ENCODE peak calls at places on chromosomes 13 and 19, in ten cellular contexts. A is A673; B is heart right ventricle; K is thoracic aorta; D is IMR-90; Q is A549; C is endodermal cell; E is heart left ventricle; X is CD8-positive, alpha-beta T cell; W is fibroblast of pulmonary artery. J is an unnamed sample.

GRCh38 chr19:44658069-44658727 is 13.1 kb upstream of the CEACAM19 start:
- DNase-seq in X (no peak), W (no peak), A (peak), B (no peak), Q (peak), D (no peak), E (no peak), C (no peak), K (no peak), J (no peak)

GRCh38 chr13:26914624-26915023 is 154.0 kb upstream of the GPR12 start:
- DNase-seq in E (no peak), K (no peak), A (peak), C (peak), Q (no peak), B (no peak), W (no peak), X (no peak), D (no peak), J (peak)

GRCh38 chr19:7868326-7868670 is 5.9 kb downstream of the PRR36 start:
- DNase-seq in Q (peak), K (no peak), E (no peak), B (no peak), D (no peak), A (no peak), X (no peak), C (no peak), W (no peak), J (no peak)

GRCh38 chr19:35229601-35230000 is 1.1 kb upstream of the FAM187B start:
- DNase-seq in K (no peak), B (no peak), E (no peak), X (no peak), Q (no peak), C (no peak), W (no peak), A (no peak), D (no peak), J (no peak)

GRCh38 chr19:15180451-15181390 is 20.1 kb downstream of the NOTCH3 start:
- DNase-seq in E (no peak), K (no peak), Q (no peak), C (peak), A (peak), D (no peak), W (no peak), X (no peak), B (peak), J (no peak)

GRCh38 chr19:58059003-58059671 is at the start of gene ZNF135:
- DNase-seq in W (peak), X (peak), B (peak), D (peak), A (peak), C (peak), K (peak), Q (no peak), E (peak), J (no peak)

GRCh38 chr13:48590141-48590863 is 57.4 kb upstream of the RCBTB2 start:
- DNase-seq in K (no peak), X (no peak), A (no peak), W (no peak), Q (no peak), E (no peak), B (no peak), C (no peak), D (no peak), J (no peak)

GRCh38 chr19:50679177-50680125 is 30.2 kb downstream of the C19orf81 start:
- DNase-seq in D (peak), K (no peak), B (peak), Q (peak), A (peak), C (peak), X (peak), W (peak), E (peak), J (peak)

GRCh38 chr19:10268077-10268476 is 2.8 kb upstream of the ICAM1 start:
- DNase-seq in X (no peak), W (no peak), D (no peak), K (no peak), E (no peak), B (no peak), Q (no peak), C (no peak), A (no peak), J (no peak)

GRCh38 chr13:36552334-36552733 is 120.0 kb downstream of the CCNA1 start:
- DNase-seq in B (no peak), E (no peak), A (no peak), C (no peak), D (no peak), K (no peak), W (no peak), X (no peak), Q (no peak), J (no peak)

GRCh38 chr13:46866150-46866549 is 30.7 kb downstream of the HTR2A start:
- DNase-seq in W (peak), K (no peak), D (peak), E (no peak), C (peak), A (peak), B (no peak), X (no peak), Q (peak), J (peak)

GRCh38 chr19:10293637-10294367 is 4.0 kb downstream of the ICAM5 start:
- DNase-seq in C (no peak), K (no peak), D (no peak), X (no peak), A (no peak), E (no peak), B (no peak), Q (no peak), W (no peak), J (no peak)

GRCh38 chr13:40993987-40994386 is 25.1 kb downstream of the ELF1 start:
- DNase-seq in B (no peak), X (no peak), W (no peak), A (no peak), D (no peak), C (peak), K (no peak), E (no peak), Q (no peak), J (no peak)

GRCh38 chr19:55482128-55482961 is 2.6 kb upstream of the NAT14 start:
- DNase-seq in A (no peak), D (no peak), W (no peak), K (no peak), B (no peak), X (no peak), Q (no peak), E (no peak), C (peak), J (no peak)

GRCh38 chr19:48680436-48681126 is 7.8 kb upstream of the NTN5 start:
- DNase-seq in D (no peak), A (no peak), Q (no peak), W (no peak), C (no peak), K (no peak), B (no peak), X (no peak), E (no peak), J (no peak)

GRCh38 chr13:80655778-80656518 is 315.0 kb upstream of the SPRY2 start:
- DNase-seq in K (no peak), X (no peak), W (no peak), C (peak), E (no peak), A (no peak), B (no peak), D (no peak), Q (no peak), J (no peak)

GRCh38 chr13:111225184-111225583 is 95.3 kb upstream of the TEX29 start:
- DNase-seq in D (no peak), Q (no peak), X (no peak), W (no peak), E (no peak), K (no peak), C (no peak), A (no peak), B (no peak), J (no peak)

GRCh38 chr19:14122924-14123323 is 5.4 kb upstream of the PRKACA start:
- DNase-seq in Q (no peak), A (no peak), C (no peak), B (no peak), W (no peak), K (no peak), D (no peak), E (no peak), X (no peak), J (no peak)

GRCh38 chr13:48188640-48189039 is 44.4 kb upstream of the ITM2B start:
- DNase-seq in E (no peak), B (no peak), A (no peak), Q (no peak), W (no peak), C (no peak), X (no peak), D (no peak), K (no peak), J (no peak)

GRCh38 chr13:42760949-42761348 is 20.4 kb upstream of the FAM216B start:
- DNase-seq in E (no peak), X (no peak), D (peak), A (no peak), B (no peak), K (no peak), W (peak), C (no peak), Q (no peak), J (no peak)

GRCh38 chr19:54959840-54960239 is 6.3 kb upstream of the NLRP2 start:
- DNase-seq in C (no peak), D (no peak), W (no peak), B (no peak), A (no peak), X (no peak), Q (no peak), E (no peak), K (no peak), J (no peak)

GRCh38 chr13:29429496-29429895 is 166.0 kb downstream of the SLC7A1 start:
- DNase-seq in B (no peak), E (no peak), D (no peak), A (peak), W (no peak), Q (no peak), C (no peak), X (no peak), K (no peak), J (no peak)

GRCh38 chr19:44686896-44687295 is 12.1 kb upstream of the CEACAM16 start:
- DNase-seq in X (no peak), K (no peak), E (no peak), A (no peak), W (no peak), D (no peak), Q (no peak), B (no peak), C (no peak), J (no peak)

GRCh38 chr13:43830481-43830873 is 43.7 kb upstream of the ENOX1 start:
- DNase-seq in B (no peak), D (peak), A (no peak), C (no peak), Q (peak), K (no peak), W (peak), X (no peak), E (no peak), J (no peak)

GRCh38 chr13:75550159-75550567 is 572 bp downstream of the UCHL3 start:
- DNase-seq in A (peak), B (peak), E (no peak), K (peak), Q (peak), X (no peak), C (no peak), W (peak), D (peak), J (peak)

GRCh38 chr13:48542581-48543341 is 9.9 kb upstream of the RCBTB2 start:
- DNase-seq in A (peak), C (peak), E (peak), B (peak), K (no peak), W (peak), X (no peak), Q (no peak), D (peak), J (no peak)

GRCh38 chr13:114097504-114097892 is 34.9 kb downstream of the RASA3 start:
- DNase-seq in W (no peak), C (no peak), A (no peak), D (no peak), Q (no peak), B (no peak), K (no peak), E (peak), X (no peak), J (no peak)

GRCh38 chr13:84985860-84986259 is 813.4 kb downstream of the SLITRK6 start:
- DNase-seq in C (no peak), B (no peak), K (no peak), D (no peak), E (no peak), X (no peak), Q (peak), A (peak), W (no peak), J (no peak)

GRCh38 chr13:81779896-81780295 is 1439.0 kb upstream of the SPRY2 start:
- DNase-seq in W (no peak), C (no peak), D (no peak), Q (no peak), X (no peak), K (no peak), B (no peak), E (no peak), A (no peak), J (no peak)

GRCh38 chr13:111336666-111337065 is 16.2 kb downstream of the TEX29 start:
- DNase-seq in A (no peak), E (no peak), B (no peak), C (no peak), W (peak), D (peak), Q (no peak), X (no peak), K (no peak), J (no peak)

GRCh38 chr19:37303591-37304171 is 67.2 kb upstream of the ZNF527 start:
- DNase-seq in B (no peak), A (no peak), C (no peak), X (no peak), W (no peak), E (no peak), Q (no peak), K (no peak), D (no peak), J (no peak)

GRCh38 chr19:39246951-39247669 is 1.5 kb downstream of the IFNL4 start:
- DNase-seq in Q (no peak), D (no peak), K (no peak), C (peak), B (peak), X (no peak), A (peak), W (no peak), E (no peak), J (no peak)

GRCh38 chr19:22882797-22883196 is 50.7 kb downstream of the ZNF723 start:
- DNase-seq in B (peak), D (peak), W (peak), X (no peak), C (no peak), Q (peak), K (no peak), E (no peak), A (peak), J (peak)

GRCh38 chr13:77696863-77697207 is 652 bp upstream of the SLAIN1 start:
- DNase-seq in C (no peak), Q (no peak), B (no peak), D (no peak), K (no peak), E (no peak), X (no peak), A (no peak), W (no peak), J (no peak)

GRCh38 chr13:77697208-77698103 is at the start of gene SLAIN1:
- DNase-seq in C (peak), X (peak), K (peak), Q (peak), W (peak), B (peak), D (peak), E (peak), A (peak), J (no peak)

GRCh38 chr13:77698211-77699058 is 948 bp downstream of the SLAIN1 start:
- DNase-seq in Q (no peak), D (no peak), A (peak), B (peak), K (no peak), C (peak), W (no peak), X (peak), E (peak), J (no peak)

GRCh38 chr13:77693449-77693940 is 4.0 kb upstream of the SLAIN1 start:
- DNase-seq in Q (no peak), C (no peak), A (peak), X (no peak), K (no peak), D (no peak), B (no peak), W (no peak), E (no peak), J (no peak)

DNA sequence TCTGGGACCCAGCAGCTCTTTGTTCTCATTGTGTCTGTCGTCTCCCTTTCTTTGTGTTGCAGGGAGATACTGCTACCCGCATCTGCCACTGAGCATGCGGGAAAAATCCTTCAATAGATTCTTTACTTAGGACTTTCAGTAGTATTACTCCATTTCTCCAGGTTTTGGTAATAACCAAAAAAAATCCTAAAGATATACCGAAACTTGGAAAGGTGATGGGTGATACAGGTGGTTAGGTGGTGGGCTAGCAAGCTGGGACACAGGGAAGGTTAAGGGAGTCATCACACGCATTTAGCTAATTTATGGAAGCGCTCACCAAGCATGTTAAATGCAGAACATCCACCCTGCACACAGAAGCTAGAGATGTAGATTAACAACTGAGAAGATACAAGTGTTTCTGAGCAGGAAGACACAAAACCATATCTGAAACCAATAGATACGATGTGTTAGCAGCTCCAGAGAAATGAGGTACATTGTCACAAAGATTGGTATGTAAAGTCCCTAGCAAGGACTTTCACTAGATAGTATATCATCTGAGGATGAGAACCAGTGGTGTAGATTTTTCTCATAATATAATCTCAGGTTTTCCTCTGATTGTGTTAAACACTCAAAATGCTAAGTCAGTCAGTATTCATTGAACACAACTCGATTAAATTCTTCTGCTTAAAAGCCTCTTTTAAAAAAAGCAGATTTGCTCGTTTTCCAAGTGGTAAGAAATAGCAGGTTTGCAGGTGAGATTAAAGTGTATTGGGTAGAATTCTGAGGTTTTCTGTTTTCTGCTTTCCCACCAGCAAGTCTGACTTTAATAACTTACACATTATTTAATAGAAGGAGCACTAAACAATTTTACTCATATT is 1.3 kb upstream of the SLAIN1 start:
- DNase-seq in X (no peak), A (peak), C (peak), E (no peak), W (no peak), B (no peak), D (no peak), Q (no peak), K (no peak), J (no peak)
- H3K4me3 ChIP-seq in X (peak), A (peak), C (peak), E (no peak), W (no peak), B (peak), D (no peak), Q (no peak), K (peak), J (no peak)

DNA sequence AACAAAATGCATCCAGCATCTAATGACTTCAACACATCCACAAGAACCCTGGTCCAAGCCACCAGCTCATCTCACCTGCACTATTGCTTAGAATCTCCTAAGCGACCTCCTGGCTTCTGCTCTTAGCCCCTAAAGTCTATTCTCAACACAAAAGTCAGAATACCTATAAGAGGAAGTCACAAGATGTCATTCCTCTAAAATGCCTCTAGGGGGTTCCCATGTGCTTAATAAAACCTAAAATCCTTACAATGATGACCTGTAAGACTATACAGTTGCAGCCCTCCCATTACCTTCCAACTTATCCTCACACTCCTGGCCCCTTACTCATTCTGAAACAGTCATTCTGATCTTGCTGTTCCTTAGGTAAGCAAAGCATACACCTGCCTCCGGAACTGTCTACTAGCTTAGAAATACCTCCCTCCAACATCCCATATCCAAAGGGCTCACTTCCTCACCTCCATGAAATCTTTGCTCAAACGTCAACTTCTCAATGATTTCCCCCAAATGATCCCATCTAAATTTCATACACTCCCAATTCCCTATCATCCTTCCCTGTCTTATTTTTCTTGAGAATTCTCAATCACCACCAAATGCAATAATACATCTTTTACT is 10.0 kb downstream of the ATP7B start:
- DNase-seq in C (peak), B (no peak), A (peak), E (no peak), W (peak), Q (peak), K (no peak), X (no peak), D (peak), J (peak)
- TF ChIP-seq CTCF in C (peak), B (peak), A (peak), E (peak), W (peak), Q (peak), K (peak), X (peak), D (peak), J (peak)

GRCh38 chr19:19155495-19156219 is 14.4 kb downstream of the MEF2B start:
- DNase-seq in A (no peak), X (no peak), W (no peak), C (no peak), E (no peak), K (no peak), B (no peak), Q (no peak), D (no peak), J (no peak)

GRCh38 chr19:19160489-19161035 is 9.5 kb downstream of the MEF2B start:
- DNase-seq in Q (no peak), B (no peak), A (no peak), C (no peak), E (no peak), D (no peak), K (no peak), X (no peak), W (no peak), J (no peak)

GRCh38 chr19:19157808-19158207 is 12.3 kb downstream of the MEF2B start:
- DNase-seq in C (no peak), Q (no peak), D (no peak), E (no peak), A (no peak), W (no peak), K (no peak), X (no peak), B (no peak), J (no peak)

GRCh38 chr19:19162495-19162894 is 7.6 kb downstream of the MEF2B start:
- DNase-seq in W (no peak), E (no peak), Q (no peak), B (no peak), X (no peak), K (no peak), D (no peak), A (no peak), C (no peak), J (no peak)

GRCh38 chr19:19159534-19159933 is 10.5 kb downstream of the MEF2B start:
- DNase-seq in K (no peak), X (no peak), Q (no peak), W (no peak), B (no peak), C (no peak), D (no peak), E (no peak), A (no peak), J (no peak)
- H3K4me3 ChIP-seq in K (no peak), X (no peak), Q (no peak), W (no peak), B (no peak), C (no peak), D (no peak), E (no peak), A (no peak), J (no peak)

DNA sequence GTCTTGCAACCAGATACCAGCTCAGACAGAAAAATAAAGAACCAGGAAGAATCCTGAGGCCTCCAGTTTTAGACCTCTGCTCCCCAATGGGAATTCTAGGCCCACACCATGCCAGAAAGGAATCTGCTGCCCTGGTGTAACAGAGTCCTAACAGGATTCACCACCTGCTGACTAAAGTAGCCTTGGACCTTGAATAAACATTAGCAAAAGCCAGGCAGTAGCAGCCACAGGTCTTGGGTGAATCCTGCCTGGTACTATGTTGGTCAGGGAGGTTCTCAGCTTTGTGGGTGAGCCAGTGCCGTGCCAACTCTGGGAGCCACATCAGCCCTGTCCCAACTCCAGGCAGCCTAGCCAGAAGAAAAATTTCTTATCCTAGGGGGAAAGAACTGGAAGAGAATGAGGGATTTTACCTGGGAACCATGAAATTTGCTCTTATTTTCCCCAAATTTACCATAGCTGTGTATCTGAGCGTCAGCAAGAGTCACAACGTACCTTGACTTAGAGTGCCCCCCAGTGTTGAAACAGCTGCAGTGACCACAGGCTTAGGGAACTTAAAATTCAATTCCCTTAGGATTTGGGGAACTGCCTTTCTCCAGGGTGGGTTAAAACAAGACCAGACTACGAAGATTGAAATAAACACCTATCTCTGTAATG is 1895.6 kb upstream of the PRR20A start:
- DNase-seq in W (no peak), C (peak), B (no peak), E (no peak), D (no peak), X (no peak), A (peak), Q (peak), K (no peak), J (no peak)
- TF ChIP-seq CTCF in W (no peak), C (peak), B (no peak), E (no peak), D (no peak), X (no peak), A (peak), Q (no peak), K (no peak), J (no peak)